ENCODE peak calls at places on chromosomes 1 and 21, in four cellular contexts. P, Z, M and H are unnamed samples.

GRCh38 chr1:33972676-33973395 is 109.0 kb downstream of the HMGB4 start:
- DNase-seq in Z (no peak), M (no peak), P (no peak), H (no peak)

GRCh38 chr1:115098979-115099692 is 9.8 kb upstream of the TSPAN2 start:
- DNase-seq in P (peak), M (no peak), Z (no peak), H (peak)

GRCh38 chr1:91811363-91812025 is 74.5 kb downstream of the TGFBR3 start:
- DNase-seq in Z (no peak), M (no peak), P (no peak), H (no peak)

GRCh38 chr1:84687703-84688460 is 2.4 kb downstream of the SSX2IP start:
- DNase-seq in M (no peak), Z (no peak), P (no peak), H (no peak)

GRCh38 chr1:37765937-37766664 is 1.2 kb upstream of the EPHA10 start:
- DNase-seq in M (no peak), Z (peak), P (no peak), H (no peak)

GRCh38 chr1:78472851-78473496 is 17.8 kb upstream of the PTGFR start:
- DNase-seq in P (no peak), M (no peak), Z (no peak), H (no peak)

GRCh38 chr1:67652800-67653199 is 32.2 kb upstream of the GADD45A start:
- DNase-seq in Z (no peak), P (no peak), M (peak), H (no peak)

GRCh38 chr1:151867785-151868403 is 14.4 kb upstream of the THEM5 start:
- DNase-seq in Z (no peak), M (peak), P (no peak), H (no peak)

GRCh38 chr1:43834280-43835140 is 99.1 kb upstream of the ARTN start:
- DNase-seq in M (peak), Z (peak), P (peak), H (no peak)

GRCh38 chr1:170676628-170677027 is 12.7 kb downstream of the PRRX1 start:
- DNase-seq in M (peak), P (no peak), Z (no peak), H (no peak)

GRCh38 chr1:62621907-62622306 is 24.6 kb downstream of the ANGPTL3 start:
- DNase-seq in Z (peak), M (peak), P (peak), H (peak)

GRCh38 chr1:232316864-232317263 is 313.1 kb downstream of the SIPA1L2 start:
- DNase-seq in Z (no peak), M (no peak), P (no peak), H (no peak)

GRCh38 chr1:211825990-211826389 is 4.6 kb downstream of the LPGAT1 start:
- DNase-seq in P (no peak), M (peak), Z (no peak), H (no peak)

GRCh38 chr1:225482489-225482950 is 54.7 kb upstream of the LBR start:
- DNase-seq in M (peak), Z (no peak), P (peak), H (no peak)

GRCh38 chr1:204288061-204288588 is 71.6 kb downstream of the PLEKHA6 start:
- DNase-seq in P (peak), M (peak), Z (peak), H (no peak)

GRCh38 chr1:198258491-198258890 is 101.7 kb downstream of the NEK7 start:
- DNase-seq in M (peak), P (no peak), Z (no peak), H (peak)

GRCh38 chr1:235404190-235404589 is 37.0 kb downstream of the TBCE start:
- DNase-seq in P (no peak), M (peak), Z (no peak), H (no peak)

GRCh38 chr1:101474039-101474665 is 237.3 kb downstream of the S1PR1 start:
- DNase-seq in Z (no peak), P (peak), M (no peak), H (no peak)

GRCh38 chr1:70768211-70768610 is 279.4 kb downstream of the PTGER3 start:
- DNase-seq in M (no peak), Z (no peak), P (no peak), H (no peak)

GRCh38 chr21:37700641-37701202 is 215.5 kb downstream of the KCNJ6 start:
- DNase-seq in P (no peak), M (peak), Z (no peak), H (peak)

GRCh38 chr1:57431400-57431799 is 7.5 kb upstream of the DAB1 start:
- DNase-seq in Z (no peak), M (no peak), P (no peak), H (no peak)

GRCh38 chr21:45428534-45428933 is 23.6 kb downstream of the COL18A1 start:
- DNase-seq in M (no peak), P (no peak), Z (peak), H (no peak)

GRCh38 chr1:48048980-48049379 is 51.8 kb upstream of the TRABD2B start:
- DNase-seq in Z (no peak), M (no peak), P (no peak), H (no peak)

GRCh38 chr21:42763578-42764442 is 110.4 kb downstream of the PDE9A start:
- DNase-seq in Z (peak), P (peak), M (no peak), H (no peak)

GRCh38 chr21:38917045-38917774 is 111.5 kb downstream of the ETS2 start:
- DNase-seq in P (peak), Z (peak), M (no peak), H (no peak)

GRCh38 chr1:30691480-30691879 is 31.9 kb downstream of the MATN1 start:
- DNase-seq in M (no peak), Z (no peak), P (no peak), H (no peak)

GRCh38 chr1:224427346-224427745 is 7.3 kb downstream of the WDR26 start:
- DNase-seq in Z (no peak), M (peak), P (no peak), H (no peak)

GRCh38 chr1:57329932-57330331 is 93.9 kb downstream of the DAB1 start:
- DNase-seq in Z (no peak), M (no peak), P (no peak), H (no peak)

GRCh38 chr21:18041012-18041411 is 203.6 kb upstream of the CHODL start:
- DNase-seq in Z (no peak), M (peak), P (no peak), H (no peak)

GRCh38 chr1:31639543-31639942 is 5.1 kb downstream of the PEF1 start:
- DNase-seq in P (no peak), M (peak), Z (no peak), H (no peak)

GRCh38 chr1:151715726-151716404 is 738 bp downstream of the CELF3 start:
- DNase-seq in P (no peak), Z (no peak), M (no peak), H (no peak)

GRCh38 chr1:29211086-29212030 is 19.4 kb downstream of the MECR start:
- DNase-seq in Z (no peak), P (no peak), M (no peak), H (no peak)

GRCh38 chr1:92851729-92852128 is 19.9 kb downstream of the RPL5 start:
- DNase-seq in P (no peak), M (peak), Z (no peak), H (no peak)

GRCh38 chr1:103111926-103112325 is 3.6 kb upstream of the COL11A1 start:
- DNase-seq in P (no peak), Z (no peak), M (no peak), H (no peak)

GRCh38 chr21:37294674-37295073 is 27.5 kb upstream of the VPS26C start:
- DNase-seq in M (peak), P (no peak), Z (no peak), H (no peak)

GRCh38 chr1:216600730-216601426 is 122.4 kb downstream of the ESRRG start:
- DNase-seq in Z (peak), M (peak), P (peak), H (peak)

GRCh38 chr1:170162385-170163226 is 16.8 kb downstream of the NTMT2 start:
- DNase-seq in Z (no peak), M (peak), P (no peak), H (no peak)

GRCh38 chr1:234968470-234968869 is 160.2 kb downstream of the TOMM20 start:
- DNase-seq in M (no peak), Z (no peak), P (no peak), H (no peak)

GRCh38 chr1:200901796-200902444 is 7.2 kb downstream of the INAVA start:
- DNase-seq in M (no peak), Z (peak), P (no peak), H (no peak)

GRCh38 chr1:2273401-2274090 is 45.4 kb downstream of the SKI start:
- DNase-seq in M (no peak), P (no peak), Z (peak), H (no peak)

GRCh38 chr1:180154325-180155201 is at the start of gene QSOX1:
- DNase-seq in M (peak), P (peak), Z (peak), H (peak)
- TF ChIP-seq CTCF in M (no peak), P (peak), Z (peak), H (no peak)

GRCh38 chr1:41371630-41372599 is 10.7 kb downstream of the FOXO6 start:
- DNase-seq in M (no peak), Z (no peak), P (no peak), H (no peak)
- TF ChIP-seq CTCF in M (no peak), Z (no peak), P (no peak), H (no peak)

GRCh38 chr1:243474384-243474851 is 218.6 kb downstream of the SDCCAG8 start:
- DNase-seq in P (no peak), M (no peak), Z (peak), H (no peak)

GRCh38 chr1:243477676-243478075 is 221.8 kb downstream of the SDCCAG8 start:
- DNase-seq in P (no peak), Z (no peak), M (no peak), H (no peak)

GRCh38 chr1:243474906-243475305 is 219.1 kb downstream of the SDCCAG8 start:
- DNase-seq in Z (no peak), M (no peak), P (no peak), H (no peak)

GRCh38 chr1:243473281-243474210 is 217.7 kb downstream of the SDCCAG8 start:
- DNase-seq in Z (no peak), M (peak), P (no peak), H (no peak)

GRCh38 chr1:243475966-243476365 is 220.1 kb downstream of the SDCCAG8 start:
- DNase-seq in P (no peak), M (peak), Z (no peak), H (no peak)
- TF ChIP-seq CTCF in P (no peak), M (peak), Z (no peak), H (peak)

GRCh38 chr1:24318988-24319863 is at the start of gene GRHL3:
- DNase-seq in Z (peak), M (no peak), P (peak), H (no peak)

GRCh38 chr1:24319962-24320361 is 805 bp downstream of the GRHL3 start:
- DNase-seq in Z (no peak), M (no peak), P (no peak), H (no peak)

GRCh38 chr1:24322636-24323177 is 3.5 kb downstream of the GRHL3 start:
- DNase-seq in P (no peak), M (no peak), Z (no peak), H (no peak)

GRCh38 chr1:24321712-24322635 is 2.8 kb downstream of the GRHL3 start:
- DNase-seq in M (peak), P (peak), Z (peak), H (peak)

DNA sequence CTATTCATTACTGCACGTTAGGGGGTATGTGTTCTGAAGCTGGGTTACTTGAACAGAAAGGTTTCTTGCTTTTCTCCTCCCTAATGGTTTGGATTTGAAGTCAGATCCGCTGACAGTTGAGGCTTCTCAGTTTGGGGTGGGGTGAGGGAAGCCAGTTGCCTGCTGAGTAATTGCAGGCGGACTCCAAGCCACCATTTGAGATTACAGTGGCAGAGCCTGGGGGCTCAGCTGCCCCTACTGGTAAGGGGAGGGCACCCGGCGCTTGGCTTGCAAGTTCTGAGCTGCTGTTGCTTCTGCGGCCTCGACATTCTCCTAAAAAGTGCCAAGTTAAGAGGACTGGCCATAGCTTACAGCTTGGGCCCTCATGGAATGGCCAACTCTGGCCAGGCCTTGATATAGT is 2.0 kb downstream of the GRHL3 start:
- DNase-seq in Z (no peak), P (no peak), M (no peak), H (no peak)
- TF ChIP-seq CTCF in Z (no peak), P (no peak), M (no peak), H (no peak)

GRCh38 chr1:247047260-247047659 is 31.4 kb downstream of the ZNF670 start:
- DNase-seq in Z (no peak), M (no peak), P (no peak), H (no peak)

GRCh38 chr1:247037483-247038320 is 29.8 kb upstream of the ZNF695 start:
- DNase-seq in M (no peak), Z (no peak), P (no peak), H (no peak)

GRCh38 chr1:247047702-247048101 is 30.9 kb downstream of the ZNF670 start:
- DNase-seq in P (no peak), M (no peak), Z (no peak), H (no peak)

GRCh38 chr1:247043406-247043805 is 35.2 kb downstream of the ZNF670 start:
- DNase-seq in Z (no peak), P (no peak), M (no peak), H (no peak)
- TF ChIP-seq CTCF in Z (peak), P (no peak), M (no peak), H (no peak)

GRCh38 chr1:156140879-156141707 is 12.3 kb upstream of the SEMA4A start:
- DNase-seq in P (no peak), Z (peak), M (no peak), H (no peak)
- TF ChIP-seq CTCF in P (peak), Z (peak), M (peak), H (peak)

DNA sequence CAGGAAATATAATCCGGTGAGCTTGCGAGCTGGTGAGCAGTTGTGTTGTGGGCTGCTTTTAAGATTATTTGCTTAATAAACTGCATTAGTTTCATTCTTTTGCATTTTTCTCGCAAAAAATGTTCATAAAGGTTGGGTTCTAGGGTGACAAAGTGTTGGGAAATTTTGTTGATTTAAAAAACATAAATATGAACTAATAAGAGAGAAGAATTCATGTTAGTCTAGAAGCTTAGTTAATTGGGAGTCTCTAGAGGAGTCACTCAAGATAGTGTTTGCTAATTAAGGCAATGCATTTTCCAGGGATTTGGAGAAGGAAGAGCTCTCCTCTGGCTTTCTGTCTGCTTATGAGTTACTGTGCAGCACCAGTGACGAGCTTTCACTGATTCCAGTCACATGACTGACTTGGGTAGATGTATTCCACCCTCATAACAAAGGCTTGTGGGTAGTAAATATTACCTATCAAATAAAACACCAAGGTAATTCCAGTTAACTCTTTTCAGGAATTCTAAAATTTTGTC is 417.0 kb downstream of the PTBP2 start:
- DNase-seq in M (no peak), P (no peak), Z (no peak), H (no peak)
- TF ChIP-seq CTCF in M (no peak), P (no peak), Z (no peak), H (no peak)

GRCh38 chr21:16082038-16082816 is 352.4 kb downstream of the USP25 start:
- DNase-seq in Z (no peak), M (peak), P (no peak), H (no peak)
- TF ChIP-seq CTCF in Z (peak), M (peak), P (peak), H (no peak)

DNA sequence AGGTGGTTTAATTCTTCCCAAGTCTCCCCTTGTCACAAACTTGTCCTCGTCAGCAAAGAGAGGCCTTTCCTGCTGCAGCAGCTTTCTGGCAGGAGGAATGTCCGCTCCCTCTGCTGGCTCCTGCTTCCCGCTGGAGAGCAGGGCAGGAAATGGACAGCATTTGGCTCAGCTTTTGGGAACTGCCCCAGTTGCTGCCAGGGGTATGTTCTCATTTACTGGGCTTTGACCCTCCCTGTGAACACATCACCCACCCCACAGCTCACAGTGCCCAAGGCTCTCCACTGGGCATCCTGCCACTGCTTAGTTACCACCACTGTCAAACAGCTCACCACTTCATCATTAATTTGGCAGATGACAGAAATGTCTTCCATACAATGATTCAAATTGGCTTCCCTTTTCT is 75.4 kb downstream of the MRPL37 start:
- DNase-seq in Z (peak), M (peak), P (peak), H (no peak)
- TF ChIP-seq CTCF in Z (peak), M (peak), P (peak), H (no peak)

GRCh38 chr1:233679598-233679997 is 65.7 kb downstream of the KCNK1 start:
- DNase-seq in P (no peak), M (no peak), Z (no peak), H (no peak)

GRCh38 chr1:233679030-233679429 is 65.1 kb downstream of the KCNK1 start:
- DNase-seq in Z (no peak), P (no peak), M (no peak), H (no peak)

GRCh38 chr1:233677690-233678354 is 63.9 kb downstream of the KCNK1 start:
- DNase-seq in Z (no peak), P (no peak), M (no peak), H (no peak)

GRCh38 chr1:233681285-233681684 is 67.4 kb downstream of the KCNK1 start:
- DNase-seq in P (no peak), Z (no peak), M (no peak), H (no peak)

DNA sequence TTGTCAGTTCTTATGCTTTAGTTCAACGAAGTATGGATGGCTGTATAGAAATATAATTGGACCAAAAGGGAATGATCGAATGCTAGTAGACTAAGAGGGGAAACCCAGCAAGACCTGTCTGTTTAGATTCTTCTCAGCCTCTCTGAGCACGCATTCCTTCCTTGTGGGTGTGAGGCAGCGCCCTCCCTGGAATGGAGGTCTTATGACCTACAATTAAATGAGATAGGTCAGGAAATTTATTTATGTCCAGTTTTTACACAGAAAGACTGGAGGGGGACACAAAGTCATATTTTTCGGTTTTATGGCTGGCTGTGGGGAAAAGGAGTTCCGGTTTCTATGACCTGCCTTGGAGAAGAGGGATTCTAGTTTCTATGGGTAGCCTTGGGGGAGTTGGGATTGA is 66.1 kb downstream of the KCNK1 start:
- DNase-seq in Z (no peak), M (no peak), P (no peak), H (no peak)
- TF ChIP-seq CTCF in Z (no peak), M (no peak), P (no peak), H (no peak)